ENCODE peak calls at places on chromosomes 11 and 22, in six cellular contexts. D is left ventricle myocardium inferior, S is nephron progenitor cell, F is endothelial cell, X is heart left ventricle, A is psoas muscle. Z is an unnamed sample.

GRCh38 chr11:129528296-129528695 is 152.6 kb downstream of the BARX2 start:
- DNase-seq in D (no peak), F (no peak), X (no peak), A (no peak), S (no peak), Z (no peak)

GRCh38 chr11:62030071-62030684 is 62.7 kb upstream of the FTH1 start:
- DNase-seq in A (no peak), S (no peak), D (no peak), X (no peak), F (no peak), Z (peak; percentile 75)

GRCh38 chr22:35930933-35931332 is 97.7 kb downstream of the RBFOX2 start:
- DNase-seq in X (no peak), A (no peak), F (peak; percentile 15), D (no peak), S (no peak), Z (no peak)

GRCh38 chr11:121199516-121199915 is 93.1 kb upstream of the SC5D start:
- DNase-seq in X (no peak), F (no peak), S (no peak), A (no peak), D (no peak), Z (no peak)

GRCh38 chr22:44383652-44384562 is 71.2 kb upstream of the SHISAL1 start:
- DNase-seq in A (peak; percentile 46), S (no peak), F (no peak), D (no peak), X (no peak), Z (no peak)

GRCh38 chr11:19432370-19433163 is 191.8 kb upstream of the E2F8 start:
- DNase-seq in F (no peak), X (no peak), D (no peak), A (no peak), S (no peak), Z (no peak)

GRCh38 chr11:133600876-133601275 is 68.6 kb upstream of the OPCML start:
- DNase-seq in S (no peak), D (no peak), A (no peak), F (no peak), X (no peak), Z (no peak)

GRCh38 chr11:68414457-68415221 is 45.9 kb upstream of the PPP6R3 start:
- DNase-seq in A (no peak), S (no peak), F (no peak), D (no peak), X (no peak), Z (no peak)

GRCh38 chr11:88414385-88414861 is 76.9 kb upstream of the CTSC start:
- DNase-seq in F (no peak), D (no peak), X (peak; percentile 43), S (no peak), A (no peak), Z (peak; percentile 43)

GRCh38 chr11:120130176-120130980 is 7.5 kb downstream of the TRIM29 start:
- DNase-seq in S (no peak), X (no peak), A (no peak), D (peak; percentile 2), F (no peak), Z (no peak)

GRCh38 chr22:47835726-47836125 is 1073.3 kb downstream of the TBC1D22A start:
- DNase-seq in D (no peak), A (no peak), S (no peak), X (no peak), F (no peak), Z (no peak)

GRCh38 chr11:64597671-64598101 is 6.7 kb downstream of the SLC22A12 start:
- DNase-seq in F (no peak), A (peak; percentile 26), D (no peak), X (no peak), S (no peak), Z (no peak)

GRCh38 chr11:27857014-27857413 is 156.8 kb upstream of the BDNF start:
- DNase-seq in D (no peak), A (no peak), X (no peak), F (no peak), S (no peak), Z (no peak)

GRCh38 chr11:116033931-116034553 is 529.8 kb upstream of the CADM1 start:
- DNase-seq in D (no peak), A (no peak), S (no peak), X (no peak), F (no peak), Z (no peak)

GRCh38 chr11:44264126-44264749 is 45.7 kb downstream of the ALX4 start:
- DNase-seq in S (no peak), A (no peak), F (no peak), D (no peak), X (no peak), Z (no peak)

GRCh38 chr11:115334932-115335788 is 169.1 kb downstream of the CADM1 start:
- DNase-seq in A (no peak), X (no peak), F (no peak), D (no peak), S (no peak), Z (no peak)

GRCh38 chr11:119318240-119319135 is 1.6 kb upstream of the MCAM start:
- DNase-seq in F (no peak), A (no peak), S (no peak), D (no peak), X (peak; percentile 62), Z (no peak)

GRCh38 chr11:131867457-131868257 is 497.2 kb downstream of the NTM start:
- DNase-seq in X (peak; percentile 71), F (peak; percentile 82), S (peak; percentile 73), A (peak; percentile 70), D (peak; percentile 63), Z (no peak)

GRCh38 chr11:117878939-117879475 is 2.5 kb upstream of the FXYD6 start:
- DNase-seq in F (no peak), A (no peak), D (no peak), X (no peak), S (no peak), Z (no peak)

GRCh38 chr11:117143390-117143789 is 697 bp upstream of the PAFAH1B2 start:
- DNase-seq in D (peak; percentile 40), A (peak; percentile 72), F (peak; percentile 9), S (peak; percentile 10), X (peak; percentile 50), Z (no peak)

GRCh38 chr22:24925586-24926427 is 20.7 kb downstream of the LHFPL7 start:
- DNase-seq in D (no peak), F (no peak), S (no peak), A (no peak), X (no peak), Z (no peak)
- TF ChIP-seq CTCF in D (no peak), F (no peak), S (no peak), A (no peak), X (no peak), Z (no peak)

DNA sequence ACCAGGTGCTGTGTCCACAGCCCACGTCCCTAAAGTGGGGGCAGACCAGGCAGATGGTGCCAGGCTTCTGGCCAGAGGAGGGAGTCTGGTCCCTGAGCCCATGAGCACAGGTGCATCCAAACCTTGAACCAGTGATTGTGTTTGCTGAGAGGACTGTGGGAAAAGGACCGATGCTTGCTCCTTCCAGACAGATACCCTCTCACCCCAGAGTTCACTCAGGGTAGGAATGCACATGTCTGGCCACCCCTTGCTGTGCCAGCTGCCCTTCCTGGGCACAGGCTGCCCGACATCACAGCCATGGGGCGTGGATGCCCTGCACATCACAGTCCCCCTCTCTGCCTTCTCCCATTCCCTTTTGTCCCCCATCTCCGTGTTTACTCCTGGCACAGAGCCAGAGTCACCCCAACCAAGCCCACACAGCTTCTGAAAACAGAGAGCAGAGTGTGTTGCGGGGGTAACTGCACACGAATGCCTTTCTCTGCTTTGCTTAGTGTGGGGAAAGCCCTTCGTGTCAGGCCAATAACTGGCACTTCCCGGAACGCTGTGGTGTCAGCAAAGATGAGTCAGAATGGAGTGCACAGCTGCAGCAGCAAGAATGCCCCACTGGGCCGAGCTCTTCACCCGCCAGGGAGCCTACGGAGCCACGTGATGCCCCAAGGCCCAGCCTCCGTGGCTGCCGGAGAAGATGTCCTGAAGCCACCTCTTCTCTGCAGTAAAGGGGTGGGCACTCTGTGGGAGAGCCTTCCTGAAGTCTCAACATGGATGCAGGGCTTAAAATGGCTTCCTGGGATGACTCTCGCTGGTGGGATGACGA is 7.6 kb downstream of the CARS1 start:
- DNase-seq in F (no peak), X (peak; percentile 53), D (peak; percentile 55), S (no peak), A (peak; percentile 95), Z (peak; percentile 78)
- TF ChIP-seq CTCF in F (no peak), X (no peak), D (peak; percentile 10), S (no peak), A (peak; percentile 12), Z (no peak)

GRCh38 chr11:40716344-40717178 is 742.9 kb downstream of the LRRC4C start:
- DNase-seq in S (no peak), A (no peak), D (no peak), X (no peak), F (no peak), Z (no peak)

GRCh38 chr11:40722179-40722795 is 737.2 kb downstream of the LRRC4C start:
- DNase-seq in S (peak; percentile 38), A (no peak), X (no peak), D (no peak), F (peak; percentile 49), Z (no peak)
- TF ChIP-seq CTCF in S (peak; percentile 67), A (no peak), X (no peak), D (peak; percentile 31), F (peak; percentile 81), Z (no peak)

GRCh38 chr11:36352919-36353318 is 56.8 kb downstream of the PRR5L start:
- DNase-seq in A (no peak), D (no peak), F (no peak), X (no peak), S (no peak), Z (no peak)
- TF ChIP-seq CTCF in A (no peak), D (no peak), F (no peak), X (no peak), S (no peak), Z (no peak)

DNA sequence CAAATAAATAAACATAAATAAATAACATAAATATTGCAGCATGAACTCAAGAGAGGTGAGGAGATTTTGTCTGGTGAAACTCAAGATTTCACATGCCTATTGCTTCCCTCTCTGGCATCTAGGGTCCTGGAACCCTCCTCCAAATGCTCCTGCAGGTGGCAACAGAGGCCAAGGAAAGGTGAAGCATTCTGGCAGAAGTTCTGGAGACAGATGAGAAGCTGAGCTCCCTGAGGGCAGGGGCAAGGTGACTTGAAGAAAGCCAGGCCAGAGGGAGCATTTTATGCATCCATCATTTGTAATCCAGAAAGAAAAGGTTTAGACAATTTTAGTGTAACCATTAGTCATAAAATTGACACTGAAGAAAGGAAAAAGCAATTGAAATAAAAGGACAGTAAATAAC is 64.9 kb downstream of the ENDOD1 start:
- DNase-seq in S (peak; percentile 47), X (no peak), D (no peak), F (peak; percentile 58), A (peak; percentile 54), Z (no peak)
- TF ChIP-seq CTCF in S (peak; percentile 59), X (peak; percentile 31), D (peak; percentile 60), F (peak; percentile 26), A (peak; percentile 51), Z (no peak)

GRCh38 chr11:10857604-10858504 is at the start of gene ZBED5:
- DNase-seq in X (peak; percentile 97), S (peak; percentile 94), A (peak; percentile 98), D (peak; percentile 97), F (peak; percentile 95), Z (peak; percentile 98)
- TF ChIP-seq CTCF in X (peak; percentile 42), S (no peak), A (peak; percentile 26), D (no peak), F (no peak), Z (no peak)

GRCh38 chr11:70491696-70492472 is 93.6 kb downstream of the CTTN start:
- DNase-seq in A (peak; percentile 44), D (no peak), S (no peak), X (no peak), F (no peak), Z (no peak)
- TF ChIP-seq CTCF in A (no peak), D (no peak), S (no peak), X (no peak), F (no peak), Z (no peak)

GRCh38 chr11:65726660-65727059 is 6.1 kb upstream of the RNASEH2C start:
- DNase-seq in X (no peak), A (no peak), D (no peak), F (no peak), S (no peak), Z (no peak)
- TF ChIP-seq CTCF in X (no peak), A (no peak), D (peak; percentile 13), F (no peak), S (no peak), Z (no peak)

Z was measured in lower leg skin.